ENCODE peak calls at places on chromosomes 13 and 19, in seven cellular contexts. Z is fibroblast of mammary gland; H is posterior cingulate gyrus; C is stimulated activated CD8-positive, alpha-beta memory T cell treated with anti-CD3 and anti-CD28 coated beads, Interleukin-7, amount 100 ng/mL, for 1 hour; E is memory B cell; O is activated CD4-positive, alpha-beta T cell treated with anti-CD3 and anti-CD28 coated beads, Interleukin-2, amount 10 ng/mL, durations not matched to agents 7 days and 5 days; R is stomach. P is an unnamed sample.

GRCh38 chr13:67878376-67878775 is 648.2 kb upstream of the PCDH9 start:
- DNase-seq in Z (no peak), H (peak; percentile 45), C (no peak), E (no peak), O (no peak), R (no peak), P (no peak)

GRCh38 chr13:106163426-106163825 is 372.0 kb downstream of the EFNB2 start:
- DNase-seq in Z (no peak), H (no peak), C (no peak), E (no peak), O (no peak), R (no peak), P (no peak)

GRCh38 chr19:16849168-16849567 is 20.0 kb downstream of the SIN3B start:
- DNase-seq in Z (peak; percentile 79), H (no peak), C (no peak), E (no peak), O (no peak), R (no peak), P (no peak)

GRCh38 chr19:4229179-4229931 is at the start of gene EBI3:
- DNase-seq in Z (peak; percentile 24), H (no peak), C (no peak), E (peak; percentile 57), O (no peak), R (no peak), P (no peak)

GRCh38 chr19:1270168-1270853 is 1.2 kb downstream of the CIRBP start:
- DNase-seq in Z (no peak), H (no peak), C (no peak), E (no peak), O (no peak), R (no peak), P (peak; percentile 41)

GRCh38 chr19:34733266-34733825 is 697 bp upstream of the ZNF181 start:
- DNase-seq in Z (no peak), H (peak; percentile 83), C (no peak), E (no peak), O (no peak), R (no peak), P (peak; percentile 62)

GRCh38 chr13:69720278-69720983 is 387.2 kb upstream of the ATXN8OS start:
- DNase-seq in Z (no peak), H (no peak), C (no peak), E (no peak), O (no peak), R (no peak), P (peak; percentile 27)

GRCh38 chr13:45367358-45367757 is 26.4 kb upstream of the TPT1 start:
- DNase-seq in Z (peak; percentile 94), H (no peak), C (peak; percentile 67), E (peak; percentile 34), O (peak; percentile 95), R (peak; percentile 72), P (peak; percentile 68)

GRCh38 chr19:34277244-34277643 is 22.9 kb downstream of the GARRE1 start:
- DNase-seq in Z (no peak), H (no peak), C (no peak), E (no peak), O (no peak), R (no peak), P (no peak)